ENCODE peak calls at places on chromosomes 4 and X, in six cellular contexts. I is BJ; B is fibroblast of lung; D is activated naive CD8-positive, alpha-beta T cell treated with anti-CD3 and anti-CD28 coated beads, Interleukin-2, amount 50 U/mL, for 24 hours; C is amygdala; E is COLO829. F is an unnamed sample.

GRCh38 chr4:114312349-114312748 is 286.3 kb upstream of the UGT8 start:
- DNase-seq in I (no peak), B (no peak), D (no peak), C (no peak), E (no peak), F (no peak)

GRCh38 chr4:53196872-53197759 is 168.7 kb downstream of the SCFD2 start:
- DNase-seq in I (no peak), B (peak), D (no peak), C (no peak), E (peak), F (peak)

GRCh38 chrX:153646620-153647373 is at the start of gene DUSP9:
- DNase-seq in I (no peak), B (peak), D (no peak), C (no peak), E (no peak), F (peak)

GRCh38 chr4:181465826-181466225 is 777.4 kb upstream of the TENM3 start:
- DNase-seq in I (no peak), B (no peak), D (no peak), C (no peak), E (no peak), F (no peak)

GRCh38 chr4:110620352-110621327 is 2.2 kb downstream of the PITX2 start:
- DNase-seq in I (no peak), B (peak), D (no peak), C (no peak), E (no peak), F (peak)

GRCh38 chr4:153233761-153234371 is 29.6 kb downstream of the TRIM2 start:
- DNase-seq in I (peak), B (peak), D (no peak), C (no peak), E (peak), F (peak)

GRCh38 chr4:183142566-183143545 is 43.8 kb downstream of the WWC2 start:
- DNase-seq in I (peak), B (peak), D (no peak), C (no peak), E (peak), F (peak)

GRCh38 chr4:8101213-8101781 is 57.3 kb downstream of the ABLIM2 start:
- DNase-seq in I (no peak), B (no peak), D (no peak), C (no peak), E (no peak), F (peak)

GRCh38 chrX:70033348-70033747 is 16.4 kb downstream of the AWAT2 start:
- DNase-seq in I (no peak), B (no peak), D (peak), C (peak), E (peak), F (peak)

GRCh38 chr4:11587797-11588196 is 159.1 kb upstream of the HS3ST1 start:
- DNase-seq in I (no peak), B (no peak), D (no peak), C (no peak), E (no peak), F (no peak)

GRCh38 chr4:101464596-101464995 is 117.3 kb upstream of the PPP3CA start:
- DNase-seq in I (no peak), B (no peak), D (no peak), C (no peak), E (no peak), F (no peak)

GRCh38 chrX:109360301-109360700 is 121.6 kb downstream of the GUCY2F start:
- DNase-seq in I (no peak), B (peak), D (no peak), C (no peak), E (no peak), F (no peak)

GRCh38 chr4:56048621-56049427 is 100.1 kb downstream of the CEP135 start:
- DNase-seq in I (no peak), B (peak), D (peak), C (peak), E (peak), F (peak)

GRCh38 chr4:127997534-127998388 is 32.6 kb downstream of the ABHD18 start:
- DNase-seq in I (no peak), B (peak), D (no peak), C (no peak), E (no peak), F (peak)

GRCh38 chr4:8515316-8516060 is 64.7 kb upstream of the GPR78 start:
- DNase-seq in I (no peak), B (peak), D (no peak), C (no peak), E (peak), F (peak)

GRCh38 chrX:31508338-31508737 is 436.5 kb upstream of the FTHL17 start:
- DNase-seq in I (no peak), B (peak), D (no peak), C (peak), E (peak), F (peak)

GRCh38 chrX:11532291-11533075 is 133.2 kb downstream of the ARHGAP6 start:
- DNase-seq in I (no peak), B (no peak), D (no peak), C (no peak), E (no peak), F (no peak)

GRCh38 chrX:38166478-38167083 is 54.1 kb downstream of the SRPX start:
- DNase-seq in I (no peak), B (no peak), D (peak), C (no peak), E (peak), F (peak)

GRCh38 chrX:9899640-9900075 is 67.5 kb upstream of the CLDN34 start:
- DNase-seq in I (peak), B (peak), D (no peak), C (peak), E (peak), F (peak)

GRCh38 chr4:85761803-85762202 is 286.9 kb downstream of the ARHGAP24 start:
- DNase-seq in I (no peak), B (peak), D (no peak), C (no peak), E (no peak), F (peak)

GRCh38 chr4:25448379-25449109 is 71.5 kb downstream of the ANAPC4 start:
- DNase-seq in I (peak), B (peak), D (no peak), C (no peak), E (no peak), F (peak)

GRCh38 chrX:119878740-119879139 is 7.1 kb downstream of the NDUFA1 start:
- DNase-seq in I (no peak), B (no peak), D (no peak), C (no peak), E (no peak), F (no peak)

GRCh38 chrX:1164322-1165288 is 47.8 kb downstream of the CRLF2 start:
- DNase-seq in I (no peak), B (no peak), D (no peak), C (no peak), E (no peak), F (peak)